ENCODE peak calls at places on chromosomes 2 and 18, in four cellular contexts. W, C, H and L are unnamed samples.
A peak's percentile ranks its signal among the peaks of the same experiment; 100 is the strongest.

GRCh38 chr2:55133467-55134315 is 83.4 kb upstream of the RTN4 start:
- DNase-seq in W (no peak), C (peak; percentile 52), H (no peak), L (peak; percentile 81)

GRCh38 chr18:21453512-21453862 is 147.0 kb downstream of the ESCO1 start:
- DNase-seq in W (no peak), C (no peak), H (no peak), L (no peak)

GRCh38 chr2:57440437-57440836 is 606.2 kb upstream of the VRK2 start:
- DNase-seq in W (no peak), C (no peak), H (no peak), L (no peak)

GRCh38 chr2:57899898-57900297 is 146.7 kb upstream of the VRK2 start:
- DNase-seq in W (no peak), C (no peak), H (no peak), L (no peak)

GRCh38 chr2:110755494-110756078 is 23.2 kb downstream of the ACOXL start:
- DNase-seq in W (no peak), C (peak; percentile 5), H (no peak), L (no peak)

GRCh38 chr2:241653210-241653750 is 15.8 kb downstream of the ATG4B start:
- DNase-seq in W (no peak), C (no peak), H (no peak), L (no peak)

GRCh38 chr2:233419626-233420431 is 65.5 kb downstream of the DGKD start:
- DNase-seq in W (no peak), C (peak; percentile 49), H (no peak), L (no peak)

GRCh38 chr2:8617590-8617989 is 64.3 kb upstream of the ID2 start:
- DNase-seq in W (no peak), C (no peak), H (no peak), L (no peak)

GRCh38 chr18:14104906-14105748 is 27.1 kb downstream of the ZNF519 start:
- DNase-seq in W (no peak), C (no peak), H (no peak), L (no peak)

GRCh38 chr2:241035818-241036396 is 37.5 kb downstream of the SNED1 start:
- DNase-seq in W (no peak), C (peak; percentile 74), H (no peak), L (no peak)

GRCh38 chr2:239697765-239698164 is 296.9 kb upstream of the HDAC4 start:
- DNase-seq in W (no peak), C (no peak), H (no peak), L (no peak)

GRCh38 chr18:73189718-73190117 is 321.9 kb upstream of the NETO1 start:
- DNase-seq in W (no peak), C (no peak), H (no peak), L (no peak)

GRCh38 chr18:60668583-60668982 is 296.0 kb upstream of the MC4R start:
- DNase-seq in W (no peak), C (no peak), H (no peak), L (no peak)

GRCh38 chr2:134679740-134680139 is 39.1 kb downstream of the TMEM163 start:
- DNase-seq in W (no peak), C (peak; percentile 54), H (peak; percentile 63), L (no peak)

GRCh38 chr18:31684279-31685096 is at the start of gene B4GALT6:
- DNase-seq in W (no peak), C (peak; percentile 12), H (peak; percentile 58), L (no peak)

GRCh38 chr2:190767821-190768220 is 112.8 kb upstream of the GLS start:
- DNase-seq in W (no peak), C (no peak), H (no peak), L (no peak)

GRCh38 chr2:40809156-40809555 is 357.3 kb upstream of the SLC8A1 start:
- DNase-seq in W (no peak), C (no peak), H (no peak), L (no peak)

GRCh38 chr18:23274638-23275482 is 139.6 kb downstream of the CABLES1 start:
- DNase-seq in W (no peak), C (no peak), H (no peak), L (no peak)

GRCh38 chr2:72156872-72157271 is 9.2 kb upstream of the CYP26B1 start:
- DNase-seq in W (no peak), C (no peak), H (no peak), L (no peak)

GRCh38 chr2:181812106-181812745 is 79.3 kb upstream of the ITPRID2 start:
- DNase-seq in W (no peak), C (no peak), H (no peak), L (no peak)

GRCh38 chr18:6401687-6402086 is 13.0 kb downstream of the L3MBTL4 start:
- DNase-seq in W (no peak), C (no peak), H (no peak), L (no peak)

GRCh38 chr2:62118160-62118559 is 77.8 kb upstream of the B3GNT2 start:
- DNase-seq in W (no peak), C (no peak), H (no peak), L (peak; percentile 24)

GRCh38 chr2:101018934-101019333 is 16.8 kb downstream of the RPL31 start:
- DNase-seq in W (no peak), C (no peak), H (no peak), L (no peak)

GRCh38 chr2:151289972-151290335 is 486 bp upstream of the NMI start:
- DNase-seq in W (no peak), C (no peak), H (peak; percentile 36), L (no peak)

GRCh38 chr18:13680612-13681011 is 45.7 kb downstream of the FAM210A start:
- DNase-seq in W (no peak), C (no peak), H (no peak), L (no peak)

GRCh38 chr2:168626096-168626495 is 170.0 kb downstream of the CERS6 start:
- DNase-seq in W (no peak), C (peak; percentile 14), H (peak; percentile 33), L (no peak)

GRCh38 chr2:167212054-167212648 is 323.9 kb downstream of the XIRP2 start:
- DNase-seq in W (peak; percentile 34), C (peak; percentile 34), H (peak; percentile 25), L (no peak)

GRCh38 chr2:221097568-221097915 is 474.6 kb downstream of the EPHA4 start:
- DNase-seq in W (no peak), C (no peak), H (no peak), L (no peak)

GRCh38 chr2:71072492-71072891 is 4.0 kb downstream of the NAGK start:
- DNase-seq in W (no peak), C (no peak), H (no peak), L (no peak)

GRCh38 chr18:28855524-28855923 is 678.6 kb upstream of the CDH2 start:
- DNase-seq in W (no peak), C (no peak), H (no peak), L (no peak)

GRCh38 chr18:65769653-65770052 is 18.8 kb downstream of the CDH7 start:
- DNase-seq in W (no peak), C (no peak), H (no peak), L (no peak)

GRCh38 chr18:75638597-75639467 is 211.3 kb upstream of the SMIM21 start:
- DNase-seq in W (no peak), C (no peak), H (no peak), L (no peak)

GRCh38 chr2:126905991-126906390 is 7.3 kb downstream of the TEX51 start:
- DNase-seq in W (no peak), C (no peak), H (no peak), L (no peak)

GRCh38 chr2:220374282-220374681 is 746.9 kb downstream of the SLC4A3 start:
- DNase-seq in W (no peak), C (no peak), H (no peak), L (no peak)

GRCh38 chr2:43305006-43305405 is 78.6 kb upstream of the ZFP36L2 start:
- DNase-seq in W (no peak), C (no peak), H (no peak), L (peak; percentile 30)

GRCh38 chr2:227460079-227460485 is 11.9 kb upstream of the AGFG1 start:
- DNase-seq in W (no peak), C (peak; percentile 30), H (peak; percentile 59), L (no peak)